ENCODE peak calls at places on chromosomes 5 and 9, in seven cellular contexts. W is CD8-positive, alpha-beta T cell; B is activated T-cell treated with anti-CD3 and anti-CD28 coated beads, Interleukin-2, amount 50 U/mL, for 48 hours; H is activated naive CD8-positive, alpha-beta T cell treated with anti-CD3 and anti-CD28 coated beads, Interleukin-2, amount 50 U/mL, for 24 hours; E is brain microvascular endothelial cell; T is MM.1S; R is NCI-H82. L is an unnamed sample.

GRCh38 chr5:143258559-143259253 is 144.8 kb downstream of the NR3C1 start:
- DNase-seq in W (no peak), B (no peak), H (no peak), E (no peak), T (no peak), R (no peak), L (no peak)

GRCh38 chr5:126503602-126504104 is 80.4 kb downstream of the GRAMD2B start:
- DNase-seq in W (no peak), B (no peak), H (no peak), E (peak), T (no peak), R (no peak), L (no peak)

GRCh38 chr5:77550416-77550815 is 58.3 kb upstream of the WDR41 start:
- DNase-seq in W (no peak), B (no peak), H (no peak), E (no peak), T (no peak), R (no peak), L (no peak)

GRCh38 chr5:59790399-59791130 is 103.0 kb downstream of the PDE4D start:
- DNase-seq in W (no peak), B (no peak), H (no peak), E (no peak), T (peak), R (no peak), L (no peak)

GRCh38 chr5:60323596-60323995 is 376.4 kb downstream of the DEPDC1B start:
- DNase-seq in W (no peak), B (no peak), H (no peak), E (no peak), T (no peak), R (no peak), L (no peak)

GRCh38 chr9:124839612-124840299 is 13.5 kb upstream of the WDR38 start:
- DNase-seq in W (no peak), B (no peak), H (peak), E (no peak), T (no peak), R (peak), L (no peak)

GRCh38 chr5:111227805-111228204 is 3.6 kb downstream of the CAMK4 start:
- DNase-seq in W (peak), B (no peak), H (no peak), E (no peak), T (no peak), R (no peak), L (peak)

GRCh38 chr9:98009926-98010325 is 26.8 kb downstream of the ANP32B start:
- DNase-seq in W (no peak), B (no peak), H (no peak), E (peak), T (no peak), R (no peak), L (no peak)

GRCh38 chr5:98173334-98173733 is 600.1 kb upstream of the RGMB start:
- DNase-seq in W (no peak), B (no peak), H (no peak), E (peak), T (no peak), R (no peak), L (no peak)

GRCh38 chr9:101176384-101176783 is 147.9 kb downstream of the PLPPR1 start:
- DNase-seq in W (no peak), B (no peak), H (no peak), E (no peak), T (no peak), R (no peak), L (no peak)

GRCh38 chr9:133543772-133544467 is 9.4 kb downstream of the ADAMTSL2 start:
- DNase-seq in W (no peak), B (no peak), H (no peak), E (no peak), T (no peak), R (no peak), L (no peak)

GRCh38 chr5:142000709-142001484 is 11.9 kb downstream of the GNPDA1 start:
- DNase-seq in W (no peak), B (peak), H (no peak), E (no peak), T (no peak), R (peak), L (no peak)

GRCh38 chr5:148443998-148444397 is 60.2 kb downstream of the FBXO38 start:
- DNase-seq in W (peak), B (peak), H (peak), E (peak), T (peak), R (peak), L (peak)

GRCh38 chr9:120603601-120604000 is 23.6 kb upstream of the CDK5RAP2 start:
- DNase-seq in W (no peak), B (no peak), H (no peak), E (no peak), T (no peak), R (no peak), L (no peak)

GRCh38 chr9:16869140-16869903 is 1.1 kb downstream of the BNC2 start:
- DNase-seq in W (no peak), B (no peak), H (no peak), E (no peak), T (no peak), R (peak), L (no peak)

GRCh38 chr5:176994460-176995121 is 12.0 kb downstream of the UIMC1 start:
- DNase-seq in W (no peak), B (no peak), H (no peak), E (peak), T (peak), R (no peak), L (no peak)

GRCh38 chr5:133489632-133490031 is 122.7 kb downstream of the FSTL4 start:
- DNase-seq in W (no peak), B (peak), H (no peak), E (no peak), T (peak), R (peak), L (no peak)

GRCh38 chr5:142293486-142293885 is 31.3 kb downstream of the SPRY4 start:
- DNase-seq in W (no peak), B (no peak), H (no peak), E (peak), T (no peak), R (no peak), L (no peak)

GRCh38 chr9:135523521-135524129 is 2.4 kb downstream of the LCN1 start:
- DNase-seq in W (no peak), B (no peak), H (no peak), E (no peak), T (no peak), R (no peak), L (no peak)

L was measured in effector memory CD4-positive, alpha-beta T cell.